ENCODE peak calls at places on chromosomes 3 and 15, in eight cellular contexts. One of them, this sample, is unnamed.

GRCh38 chr3:13879102-13879945 is 547 bp downstream of the WNT7A start:
- DNase-seq in activated naive CD8-positive, alpha-beta T cell treated with anti-CD3 and anti-CD28 coated beads, Interleukin-2, amount 50 U/mL, for 24 hours: peak; percentile 22
- DNase-seq in ovary: no peak
- DNase-seq in fibroblast of lung: no peak
- DNase-seq in GM03348: peak; percentile 29
- DNase-seq in lung: no peak
- DNase-seq in stimulated activated CD4-positive, alpha-beta T cell treated with anti-CD3 and anti-CD28 coated beads, Interleukin-2, amount 100 ng/mL, for 24 hours: peak; percentile 43
- DNase-seq in NCI-H748 treated with DMSO at 0.1 percent for 48 hours: no peak
- DNase-seq in this sample: no peak

GRCh38 chr3:185335799-185336198 is 27.1 kb upstream of the MAP3K13 start:
- DNase-seq in activated naive CD8-positive, alpha-beta T cell treated with anti-CD3 and anti-CD28 coated beads, Interleukin-2, amount 50 U/mL, for 24 hours: no peak
- DNase-seq in fibroblast of lung: peak; percentile 72
- DNase-seq in NCI-H748 treated with DMSO at 0.1 percent for 48 hours: no peak
- DNase-seq in stimulated activated CD4-positive, alpha-beta T cell treated with anti-CD3 and anti-CD28 coated beads, Interleukin-2, amount 100 ng/mL, for 24 hours: no peak
- DNase-seq in ovary: no peak
- DNase-seq in GM03348: peak; percentile 34
- DNase-seq in lung: no peak
- DNase-seq in this sample: no peak

GRCh38 chr3:46926871-46927717 is 49.5 kb downstream of the CCDC12 start:
- DNase-seq in GM03348: no peak
- DNase-seq in lung: no peak
- DNase-seq in activated naive CD8-positive, alpha-beta T cell treated with anti-CD3 and anti-CD28 coated beads, Interleukin-2, amount 50 U/mL, for 24 hours: no peak
- DNase-seq in ovary: no peak
- DNase-seq in fibroblast of lung: no peak
- DNase-seq in stimulated activated CD4-positive, alpha-beta T cell treated with anti-CD3 and anti-CD28 coated beads, Interleukin-2, amount 100 ng/mL, for 24 hours: no peak
- DNase-seq in NCI-H748 treated with DMSO at 0.1 percent for 48 hours: no peak
- DNase-seq in this sample: no peak

GRCh38 chr3:95028688-95029087 is 965.8 kb downstream of the NSUN3 start:
- DNase-seq in fibroblast of lung: no peak
- DNase-seq in activated naive CD8-positive, alpha-beta T cell treated with anti-CD3 and anti-CD28 coated beads, Interleukin-2, amount 50 U/mL, for 24 hours: no peak
- DNase-seq in GM03348: no peak
- DNase-seq in ovary: no peak
- DNase-seq in lung: no peak
- DNase-seq in NCI-H748 treated with DMSO at 0.1 percent for 48 hours: no peak
- DNase-seq in stimulated activated CD4-positive, alpha-beta T cell treated with anti-CD3 and anti-CD28 coated beads, Interleukin-2, amount 100 ng/mL, for 24 hours: no peak
- DNase-seq in this sample: no peak

GRCh38 chr3:24232784-24233183 is 261.9 kb downstream of the THRB start:
- DNase-seq in NCI-H748 treated with DMSO at 0.1 percent for 48 hours: no peak
- DNase-seq in lung: no peak
- DNase-seq in activated naive CD8-positive, alpha-beta T cell treated with anti-CD3 and anti-CD28 coated beads, Interleukin-2, amount 50 U/mL, for 24 hours: no peak
- DNase-seq in fibroblast of lung: no peak
- DNase-seq in GM03348: no peak
- DNase-seq in stimulated activated CD4-positive, alpha-beta T cell treated with anti-CD3 and anti-CD28 coated beads, Interleukin-2, amount 100 ng/mL, for 24 hours: no peak
- DNase-seq in ovary: no peak
- DNase-seq in this sample: no peak

GRCh38 chr15:101489236-101489632 is 273 bp downstream of the PCSK6 start:
- DNase-seq in GM03348: peak; percentile 55
- DNase-seq in ovary: no peak
- DNase-seq in NCI-H748 treated with DMSO at 0.1 percent for 48 hours: no peak
- DNase-seq in lung: no peak
- DNase-seq in fibroblast of lung: peak; percentile 16
- DNase-seq in activated naive CD8-positive, alpha-beta T cell treated with anti-CD3 and anti-CD28 coated beads, Interleukin-2, amount 50 U/mL, for 24 hours: peak; percentile 28
- DNase-seq in stimulated activated CD4-positive, alpha-beta T cell treated with anti-CD3 and anti-CD28 coated beads, Interleukin-2, amount 100 ng/mL, for 24 hours: no peak
- DNase-seq in this sample: peak; percentile 71

GRCh38 chr3:152650177-152650576 is 184.8 kb upstream of the P2RY1 start:
- DNase-seq in stimulated activated CD4-positive, alpha-beta T cell treated with anti-CD3 and anti-CD28 coated beads, Interleukin-2, amount 100 ng/mL, for 24 hours: no peak
- DNase-seq in GM03348: no peak
- DNase-seq in fibroblast of lung: no peak
- DNase-seq in ovary: no peak
- DNase-seq in lung: no peak
- DNase-seq in NCI-H748 treated with DMSO at 0.1 percent for 48 hours: no peak
- DNase-seq in activated naive CD8-positive, alpha-beta T cell treated with anti-CD3 and anti-CD28 coated beads, Interleukin-2, amount 50 U/mL, for 24 hours: no peak
- DNase-seq in this sample: no peak

GRCh38 chr15:71780349-71780976 is 29.9 kb upstream of the NR2E3 start:
- DNase-seq in fibroblast of lung: peak; percentile 46
- DNase-seq in activated naive CD8-positive, alpha-beta T cell treated with anti-CD3 and anti-CD28 coated beads, Interleukin-2, amount 50 U/mL, for 24 hours: peak; percentile 24
- DNase-seq in ovary: peak; percentile 28
- DNase-seq in lung: no peak
- DNase-seq in GM03348: peak; percentile 75
- DNase-seq in NCI-H748 treated with DMSO at 0.1 percent for 48 hours: no peak
- DNase-seq in stimulated activated CD4-positive, alpha-beta T cell treated with anti-CD3 and anti-CD28 coated beads, Interleukin-2, amount 100 ng/mL, for 24 hours: peak; percentile 30
- DNase-seq in this sample: peak; percentile 51

GRCh38 chr15:33031324-33031736 is 163.2 kb downstream of the FMN1 start:
- DNase-seq in lung: no peak
- DNase-seq in stimulated activated CD4-positive, alpha-beta T cell treated with anti-CD3 and anti-CD28 coated beads, Interleukin-2, amount 100 ng/mL, for 24 hours: no peak
- DNase-seq in fibroblast of lung: peak; percentile 77
- DNase-seq in ovary: no peak
- DNase-seq in activated naive CD8-positive, alpha-beta T cell treated with anti-CD3 and anti-CD28 coated beads, Interleukin-2, amount 50 U/mL, for 24 hours: no peak
- DNase-seq in GM03348: peak; percentile 69
- DNase-seq in NCI-H748 treated with DMSO at 0.1 percent for 48 hours: no peak
- DNase-seq in this sample: no peak

GRCh38 chr3:45554001-45554691 is 40.4 kb upstream of the LIMD1 start:
- DNase-seq in ovary: peak; percentile 36
- DNase-seq in fibroblast of lung: peak; percentile 73
- DNase-seq in lung: no peak
- DNase-seq in NCI-H748 treated with DMSO at 0.1 percent for 48 hours: no peak
- DNase-seq in stimulated activated CD4-positive, alpha-beta T cell treated with anti-CD3 and anti-CD28 coated beads, Interleukin-2, amount 100 ng/mL, for 24 hours: no peak
- DNase-seq in GM03348: no peak
- DNase-seq in activated naive CD8-positive, alpha-beta T cell treated with anti-CD3 and anti-CD28 coated beads, Interleukin-2, amount 50 U/mL, for 24 hours: no peak
- DNase-seq in this sample: peak; percentile 71

GRCh38 chr3:26015752-26016151 is 225.9 kb downstream of the OXSM start:
- DNase-seq in activated naive CD8-positive, alpha-beta T cell treated with anti-CD3 and anti-CD28 coated beads, Interleukin-2, amount 50 U/mL, for 24 hours: no peak
- DNase-seq in GM03348: no peak
- DNase-seq in ovary: no peak
- DNase-seq in lung: no peak
- DNase-seq in stimulated activated CD4-positive, alpha-beta T cell treated with anti-CD3 and anti-CD28 coated beads, Interleukin-2, amount 100 ng/mL, for 24 hours: no peak
- DNase-seq in NCI-H748 treated with DMSO at 0.1 percent for 48 hours: no peak
- DNase-seq in fibroblast of lung: no peak
- DNase-seq in this sample: no peak

GRCh38 chr3:100761211-100761921 is 52.1 kb downstream of the TFG start:
- DNase-seq in ovary: no peak
- DNase-seq in stimulated activated CD4-positive, alpha-beta T cell treated with anti-CD3 and anti-CD28 coated beads, Interleukin-2, amount 100 ng/mL, for 24 hours: no peak
- DNase-seq in activated naive CD8-positive, alpha-beta T cell treated with anti-CD3 and anti-CD28 coated beads, Interleukin-2, amount 50 U/mL, for 24 hours: no peak
- DNase-seq in GM03348: no peak
- DNase-seq in fibroblast of lung: no peak
- DNase-seq in lung: no peak
- DNase-seq in NCI-H748 treated with DMSO at 0.1 percent for 48 hours: no peak
- DNase-seq in this sample: peak; percentile 8

GRCh38 chr15:83287541-83288027 is 3.1 kb upstream of the BNC1 start:
- DNase-seq in stimulated activated CD4-positive, alpha-beta T cell treated with anti-CD3 and anti-CD28 coated beads, Interleukin-2, amount 100 ng/mL, for 24 hours: no peak
- DNase-seq in activated naive CD8-positive, alpha-beta T cell treated with anti-CD3 and anti-CD28 coated beads, Interleukin-2, amount 50 U/mL, for 24 hours: no peak
- DNase-seq in fibroblast of lung: peak; percentile 99
- DNase-seq in ovary: no peak
- DNase-seq in NCI-H748 treated with DMSO at 0.1 percent for 48 hours: no peak
- DNase-seq in GM03348: peak; percentile 84
- DNase-seq in lung: no peak
- DNase-seq in this sample: no peak

GRCh38 chr3:129611812-129612349 is 5.4 kb upstream of the PLXND1 start:
- DNase-seq in fibroblast of lung: peak; percentile 89
- DNase-seq in GM03348: peak; percentile 79
- DNase-seq in activated naive CD8-positive, alpha-beta T cell treated with anti-CD3 and anti-CD28 coated beads, Interleukin-2, amount 50 U/mL, for 24 hours: no peak
- DNase-seq in NCI-H748 treated with DMSO at 0.1 percent for 48 hours: no peak
- DNase-seq in ovary: no peak
- DNase-seq in lung: no peak
- DNase-seq in stimulated activated CD4-positive, alpha-beta T cell treated with anti-CD3 and anti-CD28 coated beads, Interleukin-2, amount 100 ng/mL, for 24 hours: no peak
- DNase-seq in this sample: no peak

GRCh38 chr3:113927556-113927955 is 20.3 kb upstream of the ZDHHC23 start:
- DNase-seq in fibroblast of lung: no peak
- DNase-seq in stimulated activated CD4-positive, alpha-beta T cell treated with anti-CD3 and anti-CD28 coated beads, Interleukin-2, amount 100 ng/mL, for 24 hours: no peak
- DNase-seq in activated naive CD8-positive, alpha-beta T cell treated with anti-CD3 and anti-CD28 coated beads, Interleukin-2, amount 50 U/mL, for 24 hours: no peak
- DNase-seq in ovary: no peak
- DNase-seq in NCI-H748 treated with DMSO at 0.1 percent for 48 hours: no peak
- DNase-seq in GM03348: no peak
- DNase-seq in lung: no peak
- DNase-seq in this sample: no peak

GRCh38 chr15:47439870-47440155 is 277.5 kb upstream of the SEMA6D start:
- DNase-seq in ovary: no peak
- DNase-seq in lung: no peak
- DNase-seq in NCI-H748 treated with DMSO at 0.1 percent for 48 hours: no peak
- DNase-seq in activated naive CD8-positive, alpha-beta T cell treated with anti-CD3 and anti-CD28 coated beads, Interleukin-2, amount 50 U/mL, for 24 hours: no peak
- DNase-seq in fibroblast of lung: peak; percentile 9
- DNase-seq in stimulated activated CD4-positive, alpha-beta T cell treated with anti-CD3 and anti-CD28 coated beads, Interleukin-2, amount 100 ng/mL, for 24 hours: no peak
- DNase-seq in GM03348: no peak
- DNase-seq in this sample: no peak

GRCh38 chr15:38475361-38475760 is 21.4 kb downstream of the FAM98B start:
- DNase-seq in lung: no peak
- DNase-seq in GM03348: no peak
- DNase-seq in ovary: no peak
- DNase-seq in fibroblast of lung: no peak
- DNase-seq in NCI-H748 treated with DMSO at 0.1 percent for 48 hours: no peak
- DNase-seq in stimulated activated CD4-positive, alpha-beta T cell treated with anti-CD3 and anti-CD28 coated beads, Interleukin-2, amount 100 ng/mL, for 24 hours: no peak
- DNase-seq in activated naive CD8-positive, alpha-beta T cell treated with anti-CD3 and anti-CD28 coated beads, Interleukin-2, amount 50 U/mL, for 24 hours: no peak
- DNase-seq in this sample: no peak

GRCh38 chr3:188360364-188360881 is 206.5 kb downstream of the LPP start:
- DNase-seq in stimulated activated CD4-positive, alpha-beta T cell treated with anti-CD3 and anti-CD28 coated beads, Interleukin-2, amount 100 ng/mL, for 24 hours: no peak
- DNase-seq in NCI-H748 treated with DMSO at 0.1 percent for 48 hours: no peak
- DNase-seq in ovary: no peak
- DNase-seq in lung: no peak
- DNase-seq in GM03348: no peak
- DNase-seq in activated naive CD8-positive, alpha-beta T cell treated with anti-CD3 and anti-CD28 coated beads, Interleukin-2, amount 50 U/mL, for 24 hours: no peak
- DNase-seq in fibroblast of lung: no peak
- DNase-seq in this sample: no peak

GRCh38 chr3:112633191-112633590 is 7.8 kb downstream of the CCDC80 start:
- DNase-seq in ovary: no peak
- DNase-seq in stimulated activated CD4-positive, alpha-beta T cell treated with anti-CD3 and anti-CD28 coated beads, Interleukin-2, amount 100 ng/mL, for 24 hours: no peak
- DNase-seq in lung: no peak
- DNase-seq in fibroblast of lung: no peak
- DNase-seq in NCI-H748 treated with DMSO at 0.1 percent for 48 hours: no peak
- DNase-seq in activated naive CD8-positive, alpha-beta T cell treated with anti-CD3 and anti-CD28 coated beads, Interleukin-2, amount 50 U/mL, for 24 hours: no peak
- DNase-seq in GM03348: no peak
- DNase-seq in this sample: no peak

GRCh38 chr3:105836533-105836932 is 32.3 kb downstream of the CBLB start:
- DNase-seq in fibroblast of lung: peak; percentile 96
- DNase-seq in stimulated activated CD4-positive, alpha-beta T cell treated with anti-CD3 and anti-CD28 coated beads, Interleukin-2, amount 100 ng/mL, for 24 hours: peak; percentile 62
- DNase-seq in GM03348: peak; percentile 12
- DNase-seq in lung: no peak
- DNase-seq in ovary: no peak
- DNase-seq in activated naive CD8-positive, alpha-beta T cell treated with anti-CD3 and anti-CD28 coated beads, Interleukin-2, amount 50 U/mL, for 24 hours: no peak
- DNase-seq in NCI-H748 treated with DMSO at 0.1 percent for 48 hours: no peak
- DNase-seq in this sample: peak; percentile 4

GRCh38 chr15:67796196-67796699 is 29.1 kb upstream of the SKOR1 start:
- DNase-seq in lung: no peak
- DNase-seq in fibroblast of lung: no peak
- DNase-seq in stimulated activated CD4-positive, alpha-beta T cell treated with anti-CD3 and anti-CD28 coated beads, Interleukin-2, amount 100 ng/mL, for 24 hours: no peak
- DNase-seq in activated naive CD8-positive, alpha-beta T cell treated with anti-CD3 and anti-CD28 coated beads, Interleukin-2, amount 50 U/mL, for 24 hours: no peak
- DNase-seq in GM03348: no peak
- DNase-seq in ovary: no peak
- DNase-seq in NCI-H748 treated with DMSO at 0.1 percent for 48 hours: no peak
- DNase-seq in this sample: no peak

GRCh38 chr15:96072821-96073220 is 257.7 kb upstream of the NR2F2 start:
- DNase-seq in stimulated activated CD4-positive, alpha-beta T cell treated with anti-CD3 and anti-CD28 coated beads, Interleukin-2, amount 100 ng/mL, for 24 hours: no peak
- DNase-seq in fibroblast of lung: no peak
- DNase-seq in GM03348: no peak
- DNase-seq in activated naive CD8-positive, alpha-beta T cell treated with anti-CD3 and anti-CD28 coated beads, Interleukin-2, amount 50 U/mL, for 24 hours: no peak
- DNase-seq in lung: no peak
- DNase-seq in ovary: no peak
- DNase-seq in NCI-H748 treated with DMSO at 0.1 percent for 48 hours: no peak
- DNase-seq in this sample: no peak

GRCh38 chr15:84894743-84895425 is 10.4 kb downstream of the SLC28A1 start:
- DNase-seq in GM03348: no peak
- DNase-seq in activated naive CD8-positive, alpha-beta T cell treated with anti-CD3 and anti-CD28 coated beads, Interleukin-2, amount 50 U/mL, for 24 hours: no peak
- DNase-seq in lung: no peak
- DNase-seq in fibroblast of lung: no peak
- DNase-seq in stimulated activated CD4-positive, alpha-beta T cell treated with anti-CD3 and anti-CD28 coated beads, Interleukin-2, amount 100 ng/mL, for 24 hours: no peak
- DNase-seq in NCI-H748 treated with DMSO at 0.1 percent for 48 hours: no peak
- DNase-seq in ovary: no peak
- DNase-seq in this sample: no peak

GRCh38 chr15:100230784-100231183 is 111.0 kb downstream of the ADAMTS17 start:
- DNase-seq in ovary: no peak
- DNase-seq in GM03348: no peak
- DNase-seq in activated naive CD8-positive, alpha-beta T cell treated with anti-CD3 and anti-CD28 coated beads, Interleukin-2, amount 50 U/mL, for 24 hours: no peak
- DNase-seq in stimulated activated CD4-positive, alpha-beta T cell treated with anti-CD3 and anti-CD28 coated beads, Interleukin-2, amount 100 ng/mL, for 24 hours: no peak
- DNase-seq in NCI-H748 treated with DMSO at 0.1 percent for 48 hours: no peak
- DNase-seq in fibroblast of lung: no peak
- DNase-seq in lung: no peak
- DNase-seq in this sample: no peak

GRCh38 chr3:126418256-126418530 is 23.5 kb downstream of the CFAP100 start:
- DNase-seq in ovary: no peak
- DNase-seq in NCI-H748 treated with DMSO at 0.1 percent for 48 hours: no peak
- DNase-seq in activated naive CD8-positive, alpha-beta T cell treated with anti-CD3 and anti-CD28 coated beads, Interleukin-2, amount 50 U/mL, for 24 hours: no peak
- DNase-seq in fibroblast of lung: no peak
- DNase-seq in lung: no peak
- DNase-seq in GM03348: no peak
- DNase-seq in stimulated activated CD4-positive, alpha-beta T cell treated with anti-CD3 and anti-CD28 coated beads, Interleukin-2, amount 100 ng/mL, for 24 hours: no peak
- DNase-seq in this sample: no peak

GRCh38 chr3:43854916-43855315 is 164.2 kb downstream of the ABHD5 start:
- DNase-seq in GM03348: no peak
- DNase-seq in ovary: no peak
- DNase-seq in fibroblast of lung: no peak
- DNase-seq in stimulated activated CD4-positive, alpha-beta T cell treated with anti-CD3 and anti-CD28 coated beads, Interleukin-2, amount 100 ng/mL, for 24 hours: no peak
- DNase-seq in NCI-H748 treated with DMSO at 0.1 percent for 48 hours: no peak
- DNase-seq in activated naive CD8-positive, alpha-beta T cell treated with anti-CD3 and anti-CD28 coated beads, Interleukin-2, amount 50 U/mL, for 24 hours: no peak
- DNase-seq in lung: no peak
- DNase-seq in this sample: no peak

GRCh38 chr15:74399511-74400312 is 32.3 kb upstream of the CYP11A1 start:
- DNase-seq in stimulated activated CD4-positive, alpha-beta T cell treated with anti-CD3 and anti-CD28 coated beads, Interleukin-2, amount 100 ng/mL, for 24 hours: peak; percentile 62
- DNase-seq in NCI-H748 treated with DMSO at 0.1 percent for 48 hours: no peak
- DNase-seq in lung: no peak
- DNase-seq in ovary: no peak
- DNase-seq in fibroblast of lung: peak; percentile 91
- DNase-seq in GM03348: peak; percentile 67
- DNase-seq in activated naive CD8-positive, alpha-beta T cell treated with anti-CD3 and anti-CD28 coated beads, Interleukin-2, amount 50 U/mL, for 24 hours: peak; percentile 74
- DNase-seq in this sample: no peak

GRCh38 chr15:72319360-72319984 is 485 bp downstream of the CELF6 start:
- DNase-seq in fibroblast of lung: peak; percentile 55
- DNase-seq in lung: peak; percentile 65
- DNase-seq in NCI-H748 treated with DMSO at 0.1 percent for 48 hours: no peak
- DNase-seq in GM03348: peak; percentile 91
- DNase-seq in activated naive CD8-positive, alpha-beta T cell treated with anti-CD3 and anti-CD28 coated beads, Interleukin-2, amount 50 U/mL, for 24 hours: peak; percentile 62
- DNase-seq in ovary: peak; percentile 81
- DNase-seq in stimulated activated CD4-positive, alpha-beta T cell treated with anti-CD3 and anti-CD28 coated beads, Interleukin-2, amount 100 ng/mL, for 24 hours: peak; percentile 52
- DNase-seq in this sample: peak; percentile 91

GRCh38 chr3:193743702-193744047 is 150.7 kb downstream of the OPA1 start:
- DNase-seq in ovary: no peak
- DNase-seq in lung: no peak
- DNase-seq in GM03348: no peak
- DNase-seq in NCI-H748 treated with DMSO at 0.1 percent for 48 hours: no peak
- DNase-seq in activated naive CD8-positive, alpha-beta T cell treated with anti-CD3 and anti-CD28 coated beads, Interleukin-2, amount 50 U/mL, for 24 hours: no peak
- DNase-seq in stimulated activated CD4-positive, alpha-beta T cell treated with anti-CD3 and anti-CD28 coated beads, Interleukin-2, amount 100 ng/mL, for 24 hours: no peak
- DNase-seq in fibroblast of lung: peak; percentile 38
- DNase-seq in this sample: no peak

GRCh38 chr3:11198070-11198469 is 43.8 kb downstream of the HRH1 start:
- DNase-seq in GM03348: no peak
- DNase-seq in fibroblast of lung: peak; percentile 52
- DNase-seq in NCI-H748 treated with DMSO at 0.1 percent for 48 hours: no peak
- DNase-seq in activated naive CD8-positive, alpha-beta T cell treated with anti-CD3 and anti-CD28 coated beads, Interleukin-2, amount 50 U/mL, for 24 hours: no peak
- DNase-seq in ovary: no peak
- DNase-seq in lung: no peak
- DNase-seq in stimulated activated CD4-positive, alpha-beta T cell treated with anti-CD3 and anti-CD28 coated beads, Interleukin-2, amount 100 ng/mL, for 24 hours: no peak
- DNase-seq in this sample: no peak

GRCh38 chr3:107676469-107677309 is 153.9 kb downstream of the BBX start:
- DNase-seq in lung: no peak
- DNase-seq in fibroblast of lung: no peak
- DNase-seq in ovary: no peak
- DNase-seq in GM03348: peak; percentile 35
- DNase-seq in stimulated activated CD4-positive, alpha-beta T cell treated with anti-CD3 and anti-CD28 coated beads, Interleukin-2, amount 100 ng/mL, for 24 hours: no peak
- DNase-seq in activated naive CD8-positive, alpha-beta T cell treated with anti-CD3 and anti-CD28 coated beads, Interleukin-2, amount 50 U/mL, for 24 hours: no peak
- DNase-seq in NCI-H748 treated with DMSO at 0.1 percent for 48 hours: peak; percentile 19
- DNase-seq in this sample: no peak

GRCh38 chr3:178434206-178434805 is 101.9 kb upstream of the KCNMB2 start:
- DNase-seq in NCI-H748 treated with DMSO at 0.1 percent for 48 hours: peak; percentile 18
- DNase-seq in ovary: no peak
- DNase-seq in stimulated activated CD4-positive, alpha-beta T cell treated with anti-CD3 and anti-CD28 coated beads, Interleukin-2, amount 100 ng/mL, for 24 hours: no peak
- DNase-seq in lung: no peak
- DNase-seq in activated naive CD8-positive, alpha-beta T cell treated with anti-CD3 and anti-CD28 coated beads, Interleukin-2, amount 50 U/mL, for 24 hours: no peak
- DNase-seq in GM03348: peak; percentile 14
- DNase-seq in fibroblast of lung: no peak
- DNase-seq in this sample: no peak

GRCh38 chr3:18424862-18425640 is at the start of gene SATB1:
- DNase-seq in activated naive CD8-positive, alpha-beta T cell treated with anti-CD3 and anti-CD28 coated beads, Interleukin-2, amount 50 U/mL, for 24 hours: peak; percentile 67
- DNase-seq in lung: peak; percentile 87
- DNase-seq in NCI-H748 treated with DMSO at 0.1 percent for 48 hours: peak; percentile 31
- DNase-seq in stimulated activated CD4-positive, alpha-beta T cell treated with anti-CD3 and anti-CD28 coated beads, Interleukin-2, amount 100 ng/mL, for 24 hours: peak; percentile 68
- DNase-seq in fibroblast of lung: peak; percentile 68
- DNase-seq in GM03348: peak; percentile 82
- DNase-seq in ovary: peak; percentile 87
- DNase-seq in this sample: peak; percentile 32

GRCh38 chr3:12308517-12308916 is 19.6 kb downstream of the PPARG start:
- DNase-seq in stimulated activated CD4-positive, alpha-beta T cell treated with anti-CD3 and anti-CD28 coated beads, Interleukin-2, amount 100 ng/mL, for 24 hours: no peak
- DNase-seq in lung: no peak
- DNase-seq in fibroblast of lung: peak; percentile 91
- DNase-seq in GM03348: peak; percentile 50
- DNase-seq in NCI-H748 treated with DMSO at 0.1 percent for 48 hours: no peak
- DNase-seq in ovary: no peak
- DNase-seq in activated naive CD8-positive, alpha-beta T cell treated with anti-CD3 and anti-CD28 coated beads, Interleukin-2, amount 50 U/mL, for 24 hours: no peak
- DNase-seq in this sample: no peak

This sample was measured in K562.